ENCODE peak calls at places on chromosomes 4 and X, in eight cellular contexts. W is NAMALWA, D is Peyer's patch, U is endothelial cell, J is choroid plexus epithelial cell, O is astrocyte of the cerebellum, M is cardiac fibroblast, A is ELF-1. Y is an unnamed sample.

GRCh38 chrX:100745806-100746537 is 14.1 kb upstream of the SYTL4 start:
- DNase-seq in W (no peak), D (no peak), U (no peak), J (peak), O (no peak), M (peak), A (peak), Y (no peak)

GRCh38 chr4:123709336-123709735 is 312.7 kb downstream of the SPRY1 start:
- DNase-seq in W (no peak), D (peak), U (no peak), J (no peak), O (no peak), M (no peak), A (peak), Y (no peak)

GRCh38 chrX:71178908-71179307 is 34.3 kb downstream of the NLGN3 start:
- DNase-seq in W (peak), D (no peak), U (peak), J (peak), O (peak), M (peak), A (peak), Y (peak)

GRCh38 chr4:4606321-4606720 is 64.5 kb upstream of the STX18 start:
- DNase-seq in W (no peak), D (no peak), U (no peak), J (peak), O (no peak), M (no peak), A (no peak), Y (no peak)

GRCh38 chr4:150176559-150176958 is 98.3 kb downstream of the DCLK2 start:
- DNase-seq in W (no peak), D (no peak), U (no peak), J (no peak), O (peak), M (peak), A (no peak), Y (no peak)

GRCh38 chrX:40646489-40647306 is 663 bp downstream of the CXorf38 start:
- DNase-seq in W (peak), D (peak), U (peak), J (peak), O (no peak), M (peak), A (peak), Y (peak)

GRCh38 chr4:6461301-6462165 is 10.9 kb downstream of the PPP2R2C start:
- DNase-seq in W (no peak), D (no peak), U (no peak), J (no peak), O (no peak), M (no peak), A (no peak), Y (no peak)

GRCh38 chr4:84401669-84402068 is 97.4 kb downstream of the NKX6-1 start:
- DNase-seq in W (no peak), D (no peak), U (no peak), J (no peak), O (no peak), M (no peak), A (no peak), Y (no peak)

GRCh38 chr4:139419388-139419914 is 34.5 kb upstream of the RAB33B start:
- DNase-seq in W (peak), D (no peak), U (peak), J (peak), O (peak), M (peak), A (no peak), Y (no peak)

GRCh38 chr4:119823891-119824290 is 195.3 kb upstream of the PDE5A start:
- DNase-seq in W (no peak), D (no peak), U (no peak), J (no peak), O (no peak), M (no peak), A (no peak), Y (no peak)

GRCh38 chrX:7139202-7140081 is 8.1 kb upstream of the STS start:
- DNase-seq in W (no peak), D (no peak), U (no peak), J (peak), O (no peak), M (peak), A (no peak), Y (no peak)

GRCh38 chr4:26116057-26116456 is 202.0 kb downstream of the SMIM20 start:
- DNase-seq in W (no peak), D (no peak), U (no peak), J (peak), O (no peak), M (no peak), A (no peak), Y (no peak)

Y was measured in CD4-positive, CD25-positive, alpha-beta regulatory T cell.